ENCODE peak calls at places on chromosome 1, in five cellular contexts. Y is K562, I is body of pancreas, O is neural progenitor cell, B is tibial artery. G is an unnamed sample.
A peak's percentile ranks its signal among the peaks of the same experiment; 100 is the strongest.

GRCh38 chr1:151494741-151495281 is 16.4 kb upstream of the CGN start:
- DNase-seq in Y (peak; percentile 39), I (no peak), O (peak; percentile 68), B (no peak), G (no peak)

GRCh38 chr1:66246371-66247262 is 287.3 kb upstream of the SGIP1 start:
- DNase-seq in B (no peak), O (no peak), I (no peak), Y (no peak), G (no peak)

GRCh38 chr1:9275567-9276034 is 17.1 kb upstream of the SPSB1 start:
- DNase-seq in B (peak; percentile 57), Y (peak; percentile 68), O (no peak), I (no peak), G (no peak)

GRCh38 chr1:86104606-86105532 is 51.7 kb downstream of the COL24A1 start:
- DNase-seq in Y (no peak), O (no peak), B (no peak), I (no peak), G (no peak)

GRCh38 chr1:6987940-6988339 is 202.7 kb downstream of the CAMTA1 start:
- DNase-seq in B (no peak), I (no peak), Y (no peak), O (no peak), G (no peak)

GRCh38 chr1:154767315-154768240 is 102.5 kb downstream of the KCNN3 start:
- DNase-seq in Y (no peak), I (no peak), O (no peak), B (no peak), G (peak; percentile 52)

GRCh38 chr1:63703661-63704060 is 70.2 kb upstream of the ROR1 start:
- DNase-seq in B (no peak), O (no peak), Y (no peak), I (no peak), G (no peak)

GRCh38 chr1:201791775-201792166 is 37.2 kb upstream of the IPO9 start:
- DNase-seq in B (peak; percentile 46), I (no peak), Y (no peak), O (no peak), G (no peak)

GRCh38 chr1:226686440-226687436 is 52.3 kb downstream of the ITPKB start:
- DNase-seq in B (no peak), I (no peak), Y (no peak), O (no peak), G (peak; percentile 86)

GRCh38 chr1:197080323-197080722 is 13.3 kb upstream of the F13B start:
- DNase-seq in Y (peak; percentile 11), O (no peak), B (no peak), I (no peak), G (no peak)

GRCh38 chr1:230218667-230219066 is 151.6 kb downstream of the GALNT2 start:
- DNase-seq in B (no peak), O (no peak), Y (no peak), I (no peak), G (no peak)

GRCh38 chr1:73770109-73770905 is 427.7 kb downstream of the LRRIQ3 start:
- DNase-seq in O (no peak), Y (no peak), B (no peak), I (no peak), G (no peak)

GRCh38 chr1:69662321-69662720 is 94.6 kb downstream of the LRRC7 start:
- DNase-seq in B (no peak), O (no peak), I (no peak), Y (no peak), G (no peak)

GRCh38 chr1:108556501-108556900 is 3.4 kb upstream of the EEIG2 start:
- DNase-seq in O (no peak), B (no peak), Y (no peak), I (no peak), G (no peak)

GRCh38 chr1:62746086-62746808 is 37.7 kb upstream of the ATG4C start:
- DNase-seq in Y (peak; percentile 41), O (peak; percentile 36), B (no peak), I (no peak), G (no peak)

GRCh38 chr1:226203693-226204092 is 17.2 kb upstream of the ACBD3 start:
- DNase-seq in B (no peak), Y (no peak), O (no peak), I (no peak), G (no peak)

GRCh38 chr1:22177354-22178003 is 34.6 kb upstream of the WNT4 start:
- DNase-seq in O (no peak), I (no peak), B (no peak), Y (no peak), G (no peak)

GRCh38 chr1:7281821-7282220 is 489.3 kb upstream of the VAMP3 start:
- DNase-seq in Y (no peak), B (no peak), I (no peak), O (no peak), G (no peak)

GRCh38 chr1:184664042-184664659 is 90.5 kb downstream of the EDEM3 start:
- DNase-seq in I (peak; percentile 67), Y (peak; percentile 74), B (peak; percentile 69), O (peak; percentile 94), G (peak; percentile 79)

GRCh38 chr1:16038620-16038912 is 5.0 kb upstream of the CLCNKB start:
- DNase-seq in Y (no peak), O (no peak), B (no peak), I (no peak), G (no peak)

GRCh38 chr1:58982259-58982998 is 198.6 kb upstream of the JUN start:
- DNase-seq in I (peak; percentile 80), B (no peak), Y (no peak), O (peak; percentile 22), G (peak; percentile 19)

DNA sequence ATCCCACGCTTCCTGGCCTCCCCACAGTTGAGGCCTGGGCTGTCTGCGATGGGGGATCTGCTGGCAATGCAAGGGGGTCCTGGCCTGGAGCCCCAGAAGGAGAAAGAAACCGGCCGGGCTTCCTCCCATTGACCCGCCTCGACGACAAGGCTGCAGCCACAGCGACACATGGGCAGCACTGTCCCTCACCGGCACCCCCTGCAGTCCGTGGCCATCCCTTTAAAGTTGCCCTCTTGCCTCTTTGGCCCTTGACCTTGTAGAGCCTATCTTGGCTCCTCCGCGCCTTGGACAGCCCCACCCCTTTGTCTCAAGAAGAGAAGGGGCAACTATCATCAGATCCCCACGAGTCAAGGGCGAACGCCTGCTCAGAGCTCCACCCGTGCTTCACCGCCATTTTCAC is 106.0 kb downstream of the CASZ1 start:
- DNase-seq in B (no peak), I (no peak), O (no peak), Y (peak; percentile 73), G (no peak)
- H3K4me1 ChIP-seq in B (peaks cover 82% of the 10 kb centered on the region), I (peaks cover 79% of the 10 kb centered on the region), O (peaks cover 14% of the 10 kb centered on the region), Y (peaks cover 63% of the 10 kb centered on the region), G (peaks cover 3% of the 10 kb centered on the region)

DNA sequence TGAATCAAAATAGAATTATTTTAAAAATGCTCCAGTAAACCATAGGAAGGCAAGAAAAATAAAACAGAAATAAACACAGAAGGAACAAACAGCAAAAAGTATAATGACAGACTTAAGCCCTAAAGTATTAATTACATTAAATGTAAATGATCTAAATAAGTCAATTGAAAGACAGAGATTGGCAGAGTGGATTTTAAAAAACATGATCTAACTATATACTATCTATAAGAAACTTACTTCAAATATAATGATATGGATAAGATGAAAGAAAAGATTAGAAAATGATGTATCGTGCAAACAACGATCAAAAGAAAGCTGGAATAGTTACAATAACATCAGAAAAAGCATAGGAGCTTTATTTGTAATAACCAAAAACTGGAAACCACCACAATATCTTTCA is 90.8 kb downstream of the CAMK2N1 start:
- DNase-seq in B (no peak), O (no peak), Y (no peak), I (no peak), G (no peak)
- H3K27me3 ChIP-seq in B (peaks cover 31% of the 10 kb centered on the region), O (peaks cover 76% of the 10 kb centered on the region), Y (no peaks in the 10 kb centered on the region), I (no peaks in the 10 kb centered on the region), G (no peaks in the 10 kb centered on the region)

GRCh38 chr1:198633675-198634121 is 5.1 kb upstream of the PTPRC start:
- DNase-seq in B (no peak), I (no peak), Y (peak; percentile 86), O (no peak), G (no peak)

GRCh38 chr1:198630863-198631262 is 8.0 kb upstream of the PTPRC start:
- DNase-seq in I (no peak), B (no peak), O (no peak), Y (no peak), G (no peak)

GRCh38 chr1:198631292-198631691 is 7.5 kb upstream of the PTPRC start:
- DNase-seq in O (no peak), I (no peak), Y (no peak), B (no peak), G (no peak)

GRCh38 chr1:198629610-198630009 is 9.2 kb upstream of the PTPRC start:
- DNase-seq in I (no peak), B (no peak), Y (no peak), O (no peak), G (no peak)

GRCh38 chr1:198632007-198632406 is 6.8 kb upstream of the PTPRC start:
- DNase-seq in O (no peak), Y (no peak), B (no peak), I (no peak), G (no peak)
- H3K4me1 ChIP-seq in O (no peaks in the 10 kb centered on the region), Y (peaks cover 7% of the 10 kb centered on the region), B (no peaks in the 10 kb centered on the region), I (no peaks in the 10 kb centered on the region), G (no peaks in the 10 kb centered on the region)

DNA sequence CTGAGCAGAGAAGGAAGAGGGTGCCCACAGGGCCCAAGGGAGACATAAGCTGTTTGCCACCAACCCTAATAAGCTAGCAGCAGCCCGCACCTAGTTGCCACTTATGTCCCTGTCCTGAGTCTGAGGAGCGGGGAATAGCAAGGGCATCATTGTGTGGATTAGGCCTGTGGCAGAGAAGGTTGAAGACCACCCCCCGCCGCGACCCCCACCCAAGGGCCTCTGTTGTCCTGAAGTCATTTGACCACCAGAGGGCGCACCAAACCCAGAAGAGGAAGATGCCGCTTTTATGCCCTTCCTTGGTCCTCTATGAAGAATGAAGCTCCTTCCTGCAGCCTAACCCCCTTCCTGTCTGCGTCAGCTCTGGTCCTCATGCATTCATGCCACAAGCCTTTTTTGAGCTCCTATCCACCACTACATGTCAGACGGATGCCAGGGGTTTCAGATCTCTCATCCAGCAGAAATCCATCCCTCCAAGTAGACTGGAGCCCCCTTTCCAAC is 16.6 kb downstream of the RHBG start:
- DNase-seq in B (peak; percentile 57), O (peak; percentile 89), I (peak; percentile 66), Y (peak; percentile 74), G (peak; percentile 77)
- H3K27me3 ChIP-seq in B (peaks cover 52% of the 10 kb centered on the region), O (peaks cover 100% of the 10 kb centered on the region), I (peaks cover 10% of the 10 kb centered on the region), Y (peaks cover 11% of the 10 kb centered on the region), G (no peaks in the 10 kb centered on the region)

GRCh38 chr1:10761503-10762152 is 34.8 kb downstream of the CASZ1 start:
- DNase-seq in B (no peak), Y (no peak), I (no peak), O (no peak), G (no peak)

GRCh38 chr1:10760566-10761502 is 35.6 kb downstream of the CASZ1 start:
- DNase-seq in Y (no peak), O (no peak), I (no peak), B (no peak), G (no peak)

GRCh38 chr1:10756842-10757241 is 39.6 kb downstream of the CASZ1 start:
- DNase-seq in Y (no peak), B (no peak), I (no peak), O (peak; percentile 41), G (no peak)

GRCh38 chr1:10762153-10762523 is 34.3 kb downstream of the CASZ1 start:
- DNase-seq in Y (no peak), O (no peak), I (no peak), B (no peak), G (no peak)

GRCh38 chr1:10759413-10760200 is 36.8 kb downstream of the CASZ1 start:
- DNase-seq in Y (no peak), O (no peak), I (no peak), B (no peak), G (no peak)
- H3K4me1 ChIP-seq in Y (peaks cover 12% of the 10 kb centered on the region), O (peaks cover 31% of the 10 kb centered on the region), I (peaks cover 14% of the 10 kb centered on the region), B (peaks cover 25% of the 10 kb centered on the region), G (peaks cover 8% of the 10 kb centered on the region)

G was measured in BE2C.